ENCODE peak calls at places on chromosomes 11 and 22, in ten cellular contexts. L is AG20443; M is stromal cell of bone marrow; D is T-helper 2 cell; X is stimulated activated naive B cell treated with anti-CD40 and anti-IgM and Interleukin-4, amounts not matched to agents 10 μg/mL and 1 μg/mL and 100 μg/mL, for 72 hours; N is stomach; C is CD4-positive, CD25-positive, alpha-beta regulatory T cell; F is A172; H is stimulated activated naive CD8-positive, alpha-beta T cell treated with anti-CD3 and anti-CD28 coated beads, Interleukin-15, amount 100 ng/mL, for 72 hours; O is stimulated activated CD4-positive, alpha-beta T cell treated with anti-CD3 and anti-CD28 coated beads, Interleukin-1b, Interleukin-23, amount 100 ng/mL, for 24 hours. J is an unnamed sample.

GRCh38 chr11:3207530-3208189 is 11.0 kb downstream of the MRGPRG start:
- DNase-seq in L (no peak), M (no peak), D (no peak), X (no peak), N (no peak), C (no peak), F (no peak), H (no peak), O (no peak), J (no peak)

GRCh38 chr11:35515224-35515623 is 10.2 kb downstream of the PAMR1 start:
- DNase-seq in L (peak; percentile 74), M (no peak), D (no peak), X (no peak), N (no peak), C (no peak), F (no peak), H (no peak), O (no peak), J (no peak)

GRCh38 chr22:42473484-42474193 is 41.4 kb upstream of the NFAM1 start:
- DNase-seq in L (peak; percentile 66), M (peak; percentile 48), D (no peak), X (no peak), N (no peak), C (peak; percentile 33), F (peak; percentile 47), H (no peak), O (no peak), J (no peak)

GRCh38 chr22:19868773-19869471 is 14.2 kb upstream of the GNB1L start:
- DNase-seq in L (no peak), M (no peak), D (no peak), X (no peak), N (no peak), C (no peak), F (no peak), H (no peak), O (no peak), J (no peak)

GRCh38 chr22:37032535-37033460 is 13.3 kb downstream of the MPST start:
- DNase-seq in L (peak; percentile 66), M (no peak), D (no peak), X (no peak), N (peak; percentile 85), C (no peak), F (peak; percentile 8), H (no peak), O (no peak), J (no peak)

GRCh38 chr11:26557666-26558065 is 14.4 kb downstream of the MUC15 start:
- DNase-seq in L (no peak), M (no peak), D (no peak), X (no peak), N (no peak), C (no peak), F (no peak), H (no peak), O (no peak), J (no peak)

GRCh38 chr11:65529475-65530156 is 4.7 kb downstream of the SCYL1 start:
- DNase-seq in L (no peak), M (no peak), D (no peak), X (no peak), N (no peak), C (no peak), F (no peak), H (no peak), O (no peak), J (peak; percentile 2)

GRCh38 chr11:12008790-12009616 is 577 bp upstream of the DKK3 start:
- DNase-seq in L (peak; percentile 86), M (no peak), D (no peak), X (no peak), N (peak; percentile 47), C (no peak), F (peak; percentile 64), H (no peak), O (no peak), J (no peak)

GRCh38 chr22:30392661-30393321 is 4.0 kb upstream of the SEC14L2 start:
- DNase-seq in L (no peak), M (no peak), D (no peak), X (no peak), N (peak; percentile 32), C (no peak), F (no peak), H (no peak), O (no peak), J (no peak)

GRCh38 chr11:45662665-45663485 is 2.5 kb downstream of the CHST1 start:
- DNase-seq in L (peak; percentile 81), M (peak; percentile 92), D (no peak), X (no peak), N (no peak), C (no peak), F (peak; percentile 76), H (peak; percentile 30), O (no peak), J (no peak)

GRCh38 chr11:64810891-64811272 is 531 bp upstream of the MEN1 start:
- DNase-seq in L (no peak), M (no peak), D (no peak), X (no peak), N (peak; percentile 32), C (no peak), F (no peak), H (no peak), O (no peak), J (no peak)

GRCh38 chr11:47489395-47489755 is 40.4 kb upstream of the RAPSN start:
- DNase-seq in L (no peak), M (no peak), D (no peak), X (no peak), N (no peak), C (no peak), F (no peak), H (no peak), O (no peak), J (no peak)

GRCh38 chr11:11538277-11538960 is 83.4 kb downstream of the GALNT18 start:
- DNase-seq in L (no peak), M (no peak), D (no peak), X (no peak), N (no peak), C (no peak), F (no peak), H (no peak), O (no peak), J (no peak)